ENCODE peak calls at places on chromosomes 13 and 19, in ten cellular contexts. One of them, this sample, is unnamed.

GRCh38 chr19:54133312-54133956 is 4.1 kb upstream of the CNOT3 start:
- DNase-seq in astrocyte: peak; percentile 58
- DNase-seq in HEK293T: no peak
- DNase-seq in T-helper 17 cell: no peak
- DNase-seq in hepatic stellate cell: no peak
- DNase-seq in psoas muscle: no peak
- DNase-seq in ascending aorta: no peak
- DNase-seq in globus pallidus: peak; percentile 41
- DNase-seq in endothelial cell: no peak
- DNase-seq in stomach: no peak
- DNase-seq in this sample: no peak

GRCh38 chr19:17879466-17879865 is 7.7 kb downstream of the SLC5A5 start:
- DNase-seq in astrocyte: no peak
- DNase-seq in HEK293T: no peak
- DNase-seq in T-helper 17 cell: no peak
- DNase-seq in hepatic stellate cell: no peak
- DNase-seq in psoas muscle: no peak
- DNase-seq in ascending aorta: no peak
- DNase-seq in globus pallidus: no peak
- DNase-seq in endothelial cell: no peak
- DNase-seq in stomach: no peak
- DNase-seq in this sample: no peak

GRCh38 chr13:50459046-50459445 is 384.4 kb downstream of the DLEU7 start:
- DNase-seq in astrocyte: no peak
- DNase-seq in HEK293T: no peak
- DNase-seq in T-helper 17 cell: no peak
- DNase-seq in hepatic stellate cell: no peak
- DNase-seq in psoas muscle: no peak
- DNase-seq in ascending aorta: no peak
- DNase-seq in globus pallidus: no peak
- DNase-seq in endothelial cell: no peak
- DNase-seq in stomach: no peak
- DNase-seq in this sample: no peak

GRCh38 chr13:33193428-33193974 is 92.1 kb downstream of the STARD13 start:
- DNase-seq in astrocyte: peak; percentile 75
- DNase-seq in HEK293T: no peak
- DNase-seq in T-helper 17 cell: no peak
- DNase-seq in hepatic stellate cell: no peak
- DNase-seq in psoas muscle: no peak
- DNase-seq in ascending aorta: no peak
- DNase-seq in globus pallidus: no peak
- DNase-seq in endothelial cell: no peak
- DNase-seq in stomach: no peak
- DNase-seq in this sample: no peak

GRCh38 chr19:3710265-3710812 is 2.2 kb downstream of the TJP3 start:
- DNase-seq in astrocyte: no peak
- DNase-seq in HEK293T: no peak
- DNase-seq in T-helper 17 cell: no peak
- DNase-seq in hepatic stellate cell: no peak
- DNase-seq in psoas muscle: peak; percentile 76
- DNase-seq in ascending aorta: peak; percentile 53
- DNase-seq in globus pallidus: peak; percentile 38
- DNase-seq in endothelial cell: no peak
- DNase-seq in stomach: peak; percentile 99
- DNase-seq in this sample: no peak

GRCh38 chr13:20772401-20773131 is 1.2 kb downstream of the EEF1AKMT1 start:
- DNase-seq in astrocyte: peak; percentile 36
- DNase-seq in HEK293T: no peak
- DNase-seq in T-helper 17 cell: no peak
- DNase-seq in hepatic stellate cell: no peak
- DNase-seq in psoas muscle: no peak
- DNase-seq in ascending aorta: no peak
- DNase-seq in globus pallidus: no peak
- DNase-seq in endothelial cell: no peak
- DNase-seq in stomach: no peak
- DNase-seq in this sample: no peak

GRCh38 chr19:30498707-30499106 is 126.5 kb downstream of the ZNF536 start:
- DNase-seq in astrocyte: no peak
- DNase-seq in HEK293T: peak; percentile 39
- DNase-seq in T-helper 17 cell: no peak
- DNase-seq in hepatic stellate cell: no peak
- DNase-seq in psoas muscle: no peak
- DNase-seq in ascending aorta: no peak
- DNase-seq in globus pallidus: peak; percentile 55
- DNase-seq in endothelial cell: peak; percentile 24
- DNase-seq in stomach: no peak
- DNase-seq in this sample: no peak

GRCh38 chr13:110640591-110641029 is 25.3 kb downstream of the NAXD start:
- DNase-seq in astrocyte: peak; percentile 53
- DNase-seq in HEK293T: no peak
- DNase-seq in T-helper 17 cell: no peak
- DNase-seq in hepatic stellate cell: no peak
- DNase-seq in psoas muscle: peak; percentile 73
- DNase-seq in ascending aorta: no peak
- DNase-seq in globus pallidus: no peak
- DNase-seq in endothelial cell: no peak
- DNase-seq in stomach: peak; percentile 32
- DNase-seq in this sample: no peak

GRCh38 chr19:17184381-17184841 is 30.7 kb upstream of the USE1 start:
- DNase-seq in astrocyte: no peak
- DNase-seq in HEK293T: no peak
- DNase-seq in T-helper 17 cell: no peak
- DNase-seq in hepatic stellate cell: no peak
- DNase-seq in psoas muscle: no peak
- DNase-seq in ascending aorta: no peak
- DNase-seq in globus pallidus: no peak
- DNase-seq in endothelial cell: no peak
- DNase-seq in stomach: no peak
- DNase-seq in this sample: no peak

GRCh38 chr13:20815469-20815868 is 41.7 kb upstream of the EEF1AKMT1 start:
- DNase-seq in astrocyte: peak; percentile 4
- DNase-seq in HEK293T: no peak
- DNase-seq in T-helper 17 cell: no peak
- DNase-seq in hepatic stellate cell: no peak
- DNase-seq in psoas muscle: no peak
- DNase-seq in ascending aorta: no peak
- DNase-seq in globus pallidus: no peak
- DNase-seq in endothelial cell: no peak
- DNase-seq in stomach: no peak
- DNase-seq in this sample: no peak

GRCh38 chr13:31945202-31945978 is 86.2 kb upstream of the FRY start:
- DNase-seq in astrocyte: peak; percentile 65
- DNase-seq in HEK293T: peak; percentile 51
- DNase-seq in T-helper 17 cell: no peak
- DNase-seq in hepatic stellate cell: peak; percentile 50
- DNase-seq in psoas muscle: peak; percentile 84
- DNase-seq in ascending aorta: peak; percentile 23
- DNase-seq in globus pallidus: no peak
- DNase-seq in endothelial cell: no peak
- DNase-seq in stomach: peak; percentile 67
- DNase-seq in this sample: no peak

GRCh38 chr19:47726467-47726866 is 13.2 kb downstream of the EHD2 start:
- DNase-seq in astrocyte: peak; percentile 79
- DNase-seq in HEK293T: no peak
- DNase-seq in T-helper 17 cell: no peak
- DNase-seq in hepatic stellate cell: no peak
- DNase-seq in psoas muscle: no peak
- DNase-seq in ascending aorta: no peak
- DNase-seq in globus pallidus: no peak
- DNase-seq in endothelial cell: no peak
- DNase-seq in stomach: no peak
- DNase-seq in this sample: no peak

GRCh38 chr13:39362652-39363390 is 240.2 kb downstream of the LHFPL6 start:
- DNase-seq in astrocyte: no peak
- DNase-seq in HEK293T: no peak
- DNase-seq in T-helper 17 cell: no peak
- DNase-seq in hepatic stellate cell: no peak
- DNase-seq in psoas muscle: no peak
- DNase-seq in ascending aorta: no peak
- DNase-seq in globus pallidus: peak; percentile 29
- DNase-seq in endothelial cell: no peak
- DNase-seq in stomach: no peak
- DNase-seq in this sample: no peak

GRCh38 chr19:42272535-42272897 is 3.5 kb downstream of the CIC start:
- DNase-seq in astrocyte: no peak
- DNase-seq in HEK293T: no peak
- DNase-seq in T-helper 17 cell: no peak
- DNase-seq in hepatic stellate cell: no peak
- DNase-seq in psoas muscle: peak; percentile 54
- DNase-seq in ascending aorta: no peak
- DNase-seq in globus pallidus: no peak
- DNase-seq in endothelial cell: no peak
- DNase-seq in stomach: no peak
- DNase-seq in this sample: no peak

GRCh38 chr19:56217039-56217949 is 15.2 kb downstream of the ZSCAN5C start:
- DNase-seq in astrocyte: peak; percentile 29
- DNase-seq in HEK293T: no peak
- DNase-seq in T-helper 17 cell: no peak
- DNase-seq in hepatic stellate cell: peak; percentile 26
- DNase-seq in psoas muscle: no peak
- DNase-seq in ascending aorta: no peak
- DNase-seq in globus pallidus: no peak
- DNase-seq in endothelial cell: peak; percentile 50
- DNase-seq in stomach: no peak
- DNase-seq in this sample: no peak

GRCh38 chr19:8618751-8619150 is 8.2 kb upstream of the ADAMTS10 start:
- DNase-seq in astrocyte: no peak
- DNase-seq in HEK293T: no peak
- DNase-seq in T-helper 17 cell: no peak
- DNase-seq in hepatic stellate cell: no peak
- DNase-seq in psoas muscle: no peak
- DNase-seq in ascending aorta: no peak
- DNase-seq in globus pallidus: no peak
- DNase-seq in endothelial cell: no peak
- DNase-seq in stomach: no peak
- DNase-seq in this sample: no peak

GRCh38 chr19:30273184-30273583 is 99.0 kb upstream of the ZNF536 start:
- DNase-seq in astrocyte: no peak
- DNase-seq in HEK293T: no peak
- DNase-seq in T-helper 17 cell: no peak
- DNase-seq in hepatic stellate cell: no peak
- DNase-seq in psoas muscle: no peak
- DNase-seq in ascending aorta: no peak
- DNase-seq in globus pallidus: no peak
- DNase-seq in endothelial cell: no peak
- DNase-seq in stomach: no peak
- DNase-seq in this sample: no peak

GRCh38 chr19:7482584-7483439 is 6.0 kb downstream of the PEX11G start:
- DNase-seq in astrocyte: no peak
- DNase-seq in HEK293T: no peak
- DNase-seq in T-helper 17 cell: no peak
- DNase-seq in hepatic stellate cell: no peak
- DNase-seq in psoas muscle: no peak
- DNase-seq in ascending aorta: no peak
- DNase-seq in globus pallidus: no peak
- DNase-seq in endothelial cell: peak; percentile 23
- DNase-seq in stomach: no peak
- DNase-seq in this sample: no peak

GRCh38 chr13:43876366-43876765 is 3.2 kb downstream of the CCDC122 start:
- DNase-seq in astrocyte: no peak
- DNase-seq in HEK293T: no peak
- DNase-seq in T-helper 17 cell: no peak
- DNase-seq in hepatic stellate cell: no peak
- DNase-seq in psoas muscle: no peak
- DNase-seq in ascending aorta: no peak
- DNase-seq in globus pallidus: no peak
- DNase-seq in endothelial cell: no peak
- DNase-seq in stomach: no peak
- DNase-seq in this sample: no peak

GRCh38 chr13:40682449-40683240 is 16.2 kb upstream of the FOXO1 start:
- DNase-seq in astrocyte: peak; percentile 17
- DNase-seq in HEK293T: no peak
- DNase-seq in T-helper 17 cell: no peak
- DNase-seq in hepatic stellate cell: no peak
- DNase-seq in psoas muscle: no peak
- DNase-seq in ascending aorta: no peak
- DNase-seq in globus pallidus: peak; percentile 16
- DNase-seq in endothelial cell: no peak
- DNase-seq in stomach: no peak
- DNase-seq in this sample: no peak

GRCh38 chr13:50762969-50763568 is 80.4 kb downstream of the DLEU7 start:
- DNase-seq in astrocyte: no peak
- DNase-seq in HEK293T: no peak
- DNase-seq in T-helper 17 cell: no peak
- DNase-seq in hepatic stellate cell: no peak
- DNase-seq in psoas muscle: no peak
- DNase-seq in ascending aorta: no peak
- DNase-seq in globus pallidus: peak; percentile 45
- DNase-seq in endothelial cell: no peak
- DNase-seq in stomach: no peak
- DNase-seq in this sample: no peak

GRCh38 chr19:6800991-6801396 is 28.5 kb downstream of the VAV1 start:
- DNase-seq in astrocyte: peak; percentile 84
- DNase-seq in HEK293T: no peak
- DNase-seq in T-helper 17 cell: no peak
- DNase-seq in hepatic stellate cell: no peak
- DNase-seq in psoas muscle: no peak
- DNase-seq in ascending aorta: no peak
- DNase-seq in globus pallidus: no peak
- DNase-seq in endothelial cell: no peak
- DNase-seq in stomach: no peak
- DNase-seq in this sample: no peak

GRCh38 chr13:77386880-77387606 is 60.1 kb upstream of the MYCBP2 start:
- DNase-seq in astrocyte: peak; percentile 87
- DNase-seq in HEK293T: no peak
- DNase-seq in T-helper 17 cell: no peak
- DNase-seq in hepatic stellate cell: peak; percentile 34
- DNase-seq in psoas muscle: peak; percentile 53
- DNase-seq in ascending aorta: no peak
- DNase-seq in globus pallidus: peak; percentile 16
- DNase-seq in endothelial cell: no peak
- DNase-seq in stomach: no peak
- DNase-seq in this sample: no peak

GRCh38 chr13:22061806-22062391 is 391.0 kb downstream of the FGF9 start:
- DNase-seq in astrocyte: no peak
- DNase-seq in HEK293T: no peak
- DNase-seq in T-helper 17 cell: no peak
- DNase-seq in hepatic stellate cell: no peak
- DNase-seq in psoas muscle: no peak
- DNase-seq in ascending aorta: no peak
- DNase-seq in globus pallidus: no peak
- DNase-seq in endothelial cell: no peak
- DNase-seq in stomach: no peak
- DNase-seq in this sample: no peak

GRCh38 chr13:80499536-80500280 is 158.8 kb upstream of the SPRY2 start:
- DNase-seq in astrocyte: no peak
- DNase-seq in HEK293T: no peak
- DNase-seq in T-helper 17 cell: no peak
- DNase-seq in hepatic stellate cell: no peak
- DNase-seq in psoas muscle: no peak
- DNase-seq in ascending aorta: no peak
- DNase-seq in globus pallidus: no peak
- DNase-seq in endothelial cell: no peak
- DNase-seq in stomach: no peak
- DNase-seq in this sample: no peak

GRCh38 chr13:114128624-114129522 is 3.5 kb downstream of the RASA3 start:
- DNase-seq in astrocyte: peak; percentile 95
- DNase-seq in HEK293T: no peak
- DNase-seq in T-helper 17 cell: peak; percentile 83
- DNase-seq in hepatic stellate cell: peak; percentile 96
- DNase-seq in psoas muscle: peak; percentile 87
- DNase-seq in ascending aorta: peak; percentile 67
- DNase-seq in globus pallidus: peak; percentile 60
- DNase-seq in endothelial cell: no peak
- DNase-seq in stomach: peak; percentile 67
- DNase-seq in this sample: peak; percentile 85

GRCh38 chr13:20721058-20721453 is 17.6 kb downstream of the IL17D start:
- DNase-seq in astrocyte: no peak
- DNase-seq in HEK293T: no peak
- DNase-seq in T-helper 17 cell: no peak
- DNase-seq in hepatic stellate cell: no peak
- DNase-seq in psoas muscle: no peak
- DNase-seq in ascending aorta: no peak
- DNase-seq in globus pallidus: no peak
- DNase-seq in endothelial cell: no peak
- DNase-seq in stomach: no peak
- DNase-seq in this sample: no peak

GRCh38 chr19:43534811-43535761 is 2.1 kb downstream of the ZNF575 start:
- DNase-seq in astrocyte: no peak
- DNase-seq in HEK293T: peak; percentile 49
- DNase-seq in T-helper 17 cell: no peak
- DNase-seq in hepatic stellate cell: peak; percentile 68
- DNase-seq in psoas muscle: peak; percentile 85
- DNase-seq in ascending aorta: no peak
- DNase-seq in globus pallidus: peak; percentile 66
- DNase-seq in endothelial cell: peak; percentile 79
- DNase-seq in stomach: peak; percentile 68
- DNase-seq in this sample: no peak